ENCODE peak calls at places on chromosomes 5 and 9, in four cellular contexts. I is EL; L is astrocyte of the hippocampus; J is stimulated activated naive CD4-positive, alpha-beta T cell. B is an unnamed sample.
A peak's percentile ranks its signal among the peaks of the same experiment; 100 is the strongest.

GRCh38 chr5:8842906-8843590 is 702.8 kb downstream of the SEMA5A start:
- DNase-seq in I (peak; percentile 69), L (no peak), J (no peak), B (peak; percentile 42)

GRCh38 chr5:168354397-168354796 is 63.0 kb downstream of the WWC1 start:
- DNase-seq in I (no peak), L (no peak), J (no peak), B (no peak)

GRCh38 chr9:136141716-136142415 is 23.2 kb upstream of the TMEM250 start:
- DNase-seq in I (no peak), L (no peak), J (no peak), B (no peak)

GRCh38 chr5:153099328-153099727 is 391.1 kb upstream of the GRIA1 start:
- DNase-seq in I (no peak), L (no peak), J (no peak), B (no peak)

GRCh38 chr5:55915783-55916182 is 64.6 kb downstream of the IL31RA start:
- DNase-seq in I (no peak), L (no peak), J (no peak), B (no peak)

GRCh38 chr9:16207161-16207560 is 654.3 kb downstream of the CCDC171 start:
- DNase-seq in I (peak; percentile 33), L (peak; percentile 39), J (no peak), B (peak; percentile 66)

GRCh38 chr5:160792281-160792680 is 59.7 kb downstream of the ATP10B start:
- DNase-seq in I (no peak), L (peak; percentile 37), J (no peak), B (no peak)

GRCh38 chr5:35598707-35599370 is 18.8 kb upstream of the SPEF2 start:
- DNase-seq in I (peak; percentile 6), L (no peak), J (no peak), B (no peak)

GRCh38 chr5:51156838-51157237 is 226.4 kb upstream of the ISL1 start:
- DNase-seq in I (no peak), L (no peak), J (no peak), B (no peak)

GRCh38 chr5:151902215-151902614 is 22.4 kb downstream of the GLRA1 start:
- DNase-seq in I (no peak), L (no peak), J (no peak), B (no peak)

GRCh38 chr9:33719581-33720374 is 75.6 kb upstream of the PRSS3 start:
- DNase-seq in I (peak; percentile 31), L (peak; percentile 6), J (no peak), B (peak; percentile 11)

GRCh38 chr9:89879276-89879675 is 274.5 kb downstream of the GADD45G start:
- DNase-seq in I (no peak), L (no peak), J (no peak), B (no peak)

GRCh38 chr9:35728041-35728971 is 3.7 kb downstream of the TLN1 start:
- DNase-seq in I (peak; percentile 97), L (peak; percentile 93), J (peak; percentile 16), B (peak; percentile 88)

GRCh38 chr5:67235399-67236110 is 39.0 kb upstream of the CD180 start:
- DNase-seq in I (no peak), L (no peak), J (no peak), B (no peak)

GRCh38 chr5:74526111-74526510 is 114.4 kb downstream of the ENC1 start:
- DNase-seq in I (no peak), L (no peak), J (no peak), B (no peak)

GRCh38 chr5:69079556-69079955 is 14.3 kb upstream of the SLC30A5 start:
- DNase-seq in I (no peak), L (no peak), J (no peak), B (no peak)

GRCh38 chr9:105313238-105313637 is 68.8 kb downstream of the SLC44A1 start:
- DNase-seq in I (no peak), L (no peak), J (no peak), B (no peak)

GRCh38 chr5:95841914-95842812 is 19.6 kb upstream of the GLRX start:
- DNase-seq in I (peak; percentile 70), L (no peak), J (no peak), B (peak; percentile 69)

GRCh38 chr9:113624721-113625120 is 161.2 kb downstream of the RGS3 start:
- DNase-seq in I (peak; percentile 85), L (peak; percentile 79), J (no peak), B (peak; percentile 92)

GRCh38 chr5:168307925-168308584 is 16.6 kb downstream of the WWC1 start:
- DNase-seq in I (no peak), L (no peak), J (no peak), B (no peak)

GRCh38 chr5:144712090-144712489 is 541.4 kb downstream of the KCTD16 start:
- DNase-seq in I (no peak), L (no peak), J (no peak), B (no peak)

GRCh38 chr5:20335978-20336377 is 348.0 kb upstream of the CDH18 start:
- DNase-seq in I (no peak), L (no peak), J (no peak), B (no peak)

GRCh38 chr5:177427211-177427822 is 841 bp downstream of the GRK6 start:
- DNase-seq in I (peak; percentile 33), L (peak; percentile 29), J (no peak), B (no peak)

GRCh38 chr5:57735754-57736153 is 253.1 kb upstream of the ACTBL2 start:
- DNase-seq in I (peak; percentile 94), L (peak; percentile 91), J (no peak), B (peak; percentile 95)

GRCh38 chr5:147565524-147565923 is 55.7 kb upstream of the DPYSL3 start:
- DNase-seq in I (peak; percentile 28), L (peak; percentile 80), J (no peak), B (peak; percentile 94)

GRCh38 chr5:33892419-33893151 is 795 bp upstream of the ADAMTS12 start:
- DNase-seq in I (peak; percentile 99), L (peak; percentile 98), J (no peak), B (peak; percentile 78)